ENCODE peak calls at places on chromosomes 7 and 10, in nine cellular contexts. One of them, this sample, is unnamed.

GRCh38 chr10:62687230-62687748 is 117.2 kb upstream of the ADO start:
- DNase-seq in HCT116: no peak
- DNase-seq in GM23338: no peak
- DNase-seq in SK-N-SH: no peak
- DNase-seq in hepatocyte: no peak
- DNase-seq in neural progenitor cell: no peak
- DNase-seq in MM.1S: no peak
- DNase-seq in GM23248: peak; percentile 45
- DNase-seq in OCI-LY7: no peak
- DNase-seq in this sample: peak; percentile 93

GRCh38 chr7:70384891-70385290 is 747.1 kb upstream of the GALNT17 start:
- DNase-seq in OCI-LY7: no peak
- DNase-seq in neural progenitor cell: no peak
- DNase-seq in MM.1S: no peak
- DNase-seq in SK-N-SH: no peak
- DNase-seq in HCT116: no peak
- DNase-seq in GM23338: no peak
- DNase-seq in GM23248: peak; percentile 82
- DNase-seq in hepatocyte: peak; percentile 32
- DNase-seq in this sample: no peak

GRCh38 chr10:101834341-101834740 is 9.3 kb downstream of the KCNIP2 start:
- DNase-seq in SK-N-SH: no peak
- DNase-seq in HCT116: no peak
- DNase-seq in MM.1S: no peak
- DNase-seq in neural progenitor cell: no peak
- DNase-seq in GM23248: no peak
- DNase-seq in OCI-LY7: no peak
- DNase-seq in GM23338: no peak
- DNase-seq in hepatocyte: no peak
- DNase-seq in this sample: peak; percentile 39

GRCh38 chr7:30846378-30846777 is 65.3 kb upstream of the AQP1 start:
- DNase-seq in neural progenitor cell: no peak
- DNase-seq in GM23248: no peak
- DNase-seq in hepatocyte: no peak
- DNase-seq in SK-N-SH: no peak
- DNase-seq in MM.1S: no peak
- DNase-seq in GM23338: no peak
- DNase-seq in HCT116: no peak
- DNase-seq in OCI-LY7: no peak
- DNase-seq in this sample: peak; percentile 93

GRCh38 chr10:84329094-84329611 is 764 bp downstream of the CCSER2 start:
- DNase-seq in HCT116: no peak
- DNase-seq in neural progenitor cell: peak; percentile 45
- DNase-seq in GM23248: peak; percentile 76
- DNase-seq in SK-N-SH: peak; percentile 40
- DNase-seq in hepatocyte: peak; percentile 57
- DNase-seq in MM.1S: peak; percentile 43
- DNase-seq in GM23338: peak; percentile 60
- DNase-seq in OCI-LY7: peak; percentile 72
- DNase-seq in this sample: peak; percentile 35

GRCh38 chr10:103727546-103727963 is 127.8 kb downstream of the SH3PXD2A start:
- DNase-seq in HCT116: no peak
- DNase-seq in OCI-LY7: no peak
- DNase-seq in GM23338: no peak
- DNase-seq in neural progenitor cell: no peak
- DNase-seq in MM.1S: no peak
- DNase-seq in SK-N-SH: peak; percentile 67
- DNase-seq in hepatocyte: no peak
- DNase-seq in GM23248: no peak
- DNase-seq in this sample: no peak

GRCh38 chr10:124291009-124291671 is 127.6 kb downstream of the OAT start:
- DNase-seq in SK-N-SH: no peak
- DNase-seq in neural progenitor cell: no peak
- DNase-seq in GM23338: no peak
- DNase-seq in HCT116: no peak
- DNase-seq in MM.1S: no peak
- DNase-seq in GM23248: no peak
- DNase-seq in OCI-LY7: no peak
- DNase-seq in hepatocyte: no peak
- DNase-seq in this sample: no peak

GRCh38 chr10:75607576-75607975 is 176.2 kb downstream of the LRMDA start:
- DNase-seq in neural progenitor cell: no peak
- DNase-seq in GM23248: no peak
- DNase-seq in HCT116: no peak
- DNase-seq in hepatocyte: no peak
- DNase-seq in OCI-LY7: no peak
- DNase-seq in GM23338: no peak
- DNase-seq in MM.1S: no peak
- DNase-seq in SK-N-SH: no peak
- DNase-seq in this sample: no peak

GRCh38 chr10:129033790-129034272 is 433.2 kb upstream of the MGMT start:
- DNase-seq in GM23338: no peak
- DNase-seq in MM.1S: no peak
- DNase-seq in OCI-LY7: no peak
- DNase-seq in GM23248: no peak
- DNase-seq in neural progenitor cell: peak; percentile 89
- DNase-seq in HCT116: no peak
- DNase-seq in SK-N-SH: no peak
- DNase-seq in hepatocyte: no peak
- DNase-seq in this sample: no peak

GRCh38 chr7:132424821-132425739 is 151.2 kb downstream of the PLXNA4 start:
- DNase-seq in HCT116: no peak
- DNase-seq in neural progenitor cell: no peak
- DNase-seq in GM23338: peak; percentile 67
- DNase-seq in MM.1S: no peak
- DNase-seq in SK-N-SH: no peak
- DNase-seq in GM23248: no peak
- DNase-seq in OCI-LY7: no peak
- DNase-seq in hepatocyte: no peak
- DNase-seq in this sample: no peak

GRCh38 chr7:2399848-2400587 is 3.4 kb upstream of the CHST12 start:
- DNase-seq in SK-N-SH: peak; percentile 72
- DNase-seq in neural progenitor cell: no peak
- DNase-seq in hepatocyte: peak; percentile 79
- DNase-seq in MM.1S: peak; percentile 84
- DNase-seq in GM23338: no peak
- DNase-seq in OCI-LY7: no peak
- DNase-seq in GM23248: peak; percentile 97
- DNase-seq in HCT116: no peak
- DNase-seq in this sample: peak; percentile 88

GRCh38 chr10:70502406-70502805 is 23.8 kb downstream of the PALD1 start:
- DNase-seq in SK-N-SH: no peak
- DNase-seq in HCT116: no peak
- DNase-seq in MM.1S: no peak
- DNase-seq in GM23248: no peak
- DNase-seq in neural progenitor cell: no peak
- DNase-seq in OCI-LY7: no peak
- DNase-seq in hepatocyte: no peak
- DNase-seq in GM23338: no peak
- DNase-seq in this sample: no peak

GRCh38 chr10:70615784-70616511 is 13.4 kb upstream of the PRF1 start:
- DNase-seq in GM23338: no peak
- DNase-seq in OCI-LY7: no peak
- DNase-seq in neural progenitor cell: no peak
- DNase-seq in MM.1S: no peak
- DNase-seq in GM23248: no peak
- DNase-seq in hepatocyte: no peak
- DNase-seq in SK-N-SH: no peak
- DNase-seq in HCT116: no peak
- DNase-seq in this sample: peak; percentile 99

GRCh38 chr10:60914676-60915075 is 29.3 kb downstream of the RHOBTB1 start:
- DNase-seq in MM.1S: no peak
- DNase-seq in OCI-LY7: no peak
- DNase-seq in neural progenitor cell: no peak
- DNase-seq in SK-N-SH: no peak
- DNase-seq in HCT116: no peak
- DNase-seq in GM23338: no peak
- DNase-seq in GM23248: peak; percentile 86
- DNase-seq in hepatocyte: no peak
- DNase-seq in this sample: no peak

GRCh38 chr10:102802920-102803534 is 34.2 kb downstream of the CYP17A1 start:
- DNase-seq in HCT116: no peak
- DNase-seq in OCI-LY7: no peak
- DNase-seq in neural progenitor cell: no peak
- DNase-seq in MM.1S: no peak
- DNase-seq in GM23248: peak; percentile 94
- DNase-seq in hepatocyte: peak; percentile 38
- DNase-seq in SK-N-SH: no peak
- DNase-seq in GM23338: peak; percentile 73
- DNase-seq in this sample: peak; percentile 7

GRCh38 chr7:129676017-129676897 is 64.7 kb downstream of the NRF1 start:
- DNase-seq in HCT116: no peak
- DNase-seq in GM23338: no peak
- DNase-seq in hepatocyte: no peak
- DNase-seq in neural progenitor cell: no peak
- DNase-seq in MM.1S: no peak
- DNase-seq in OCI-LY7: no peak
- DNase-seq in GM23248: no peak
- DNase-seq in SK-N-SH: no peak
- DNase-seq in this sample: no peak

GRCh38 chr7:1098243-1099153 is 10.6 kb downstream of the GPER1 start:
- DNase-seq in SK-N-SH: no peak
- DNase-seq in GM23338: no peak
- DNase-seq in GM23248: no peak
- DNase-seq in hepatocyte: no peak
- DNase-seq in neural progenitor cell: no peak
- DNase-seq in HCT116: no peak
- DNase-seq in MM.1S: no peak
- DNase-seq in OCI-LY7: peak; percentile 74
- DNase-seq in this sample: no peak
- H3K4me1 ChIP-seq in SK-N-SH: peaks cover 12% of the 10 kb centered on the region
- H3K4me1 ChIP-seq in GM23338: no peaks in the 10 kb centered on the region
- H3K4me1 ChIP-seq in GM23248: no peaks in the 10 kb centered on the region
- H3K4me1 ChIP-seq in hepatocyte: peaks cover 21% of the 10 kb centered on the region
- H3K4me1 ChIP-seq in neural progenitor cell: no peaks in the 10 kb centered on the region
- H3K4me1 ChIP-seq in HCT116: no peaks in the 10 kb centered on the region
- H3K4me1 ChIP-seq in MM.1S: no peaks in the 10 kb centered on the region
- H3K4me1 ChIP-seq in OCI-LY7: peaks cover 30% of the 10 kb centered on the region
- H3K4me1 ChIP-seq in this sample: no peaks in the 10 kb centered on the region

GRCh38 chr10:30378607-30379006 is 29.5 kb upstream of the MTPAP start:
- DNase-seq in SK-N-SH: no peak
- DNase-seq in GM23338: peak; percentile 67
- DNase-seq in GM23248: no peak
- DNase-seq in OCI-LY7: no peak
- DNase-seq in hepatocyte: no peak
- DNase-seq in MM.1S: no peak
- DNase-seq in HCT116: no peak
- DNase-seq in neural progenitor cell: no peak
- DNase-seq in this sample: no peak

GRCh38 chr10:30371954-30372353 is 22.9 kb upstream of the MTPAP start:
- DNase-seq in MM.1S: no peak
- DNase-seq in HCT116: no peak
- DNase-seq in SK-N-SH: no peak
- DNase-seq in hepatocyte: no peak
- DNase-seq in GM23338: no peak
- DNase-seq in neural progenitor cell: no peak
- DNase-seq in OCI-LY7: no peak
- DNase-seq in GM23248: no peak
- DNase-seq in this sample: peak; percentile 65

GRCh38 chr10:30374353-30374752 is 25.3 kb upstream of the MTPAP start:
- DNase-seq in GM23338: peak; percentile 97
- DNase-seq in neural progenitor cell: peak; percentile 81
- DNase-seq in SK-N-SH: no peak
- DNase-seq in GM23248: no peak
- DNase-seq in OCI-LY7: peak; percentile 39
- DNase-seq in hepatocyte: peak; percentile 24
- DNase-seq in HCT116: no peak
- DNase-seq in MM.1S: no peak
- DNase-seq in this sample: peak; percentile 4

GRCh38 chr10:30368065-30368718 is 19.1 kb upstream of the MTPAP start:
- DNase-seq in GM23338: peak; percentile 20
- DNase-seq in neural progenitor cell: no peak
- DNase-seq in HCT116: no peak
- DNase-seq in OCI-LY7: no peak
- DNase-seq in hepatocyte: no peak
- DNase-seq in MM.1S: no peak
- DNase-seq in SK-N-SH: no peak
- DNase-seq in GM23248: peak; percentile 50
- DNase-seq in this sample: no peak

GRCh38 chr10:30373596-30374327 is 24.7 kb upstream of the MTPAP start:
- DNase-seq in GM23248: no peak
- DNase-seq in neural progenitor cell: no peak
- DNase-seq in hepatocyte: no peak
- DNase-seq in OCI-LY7: no peak
- DNase-seq in GM23338: no peak
- DNase-seq in SK-N-SH: no peak
- DNase-seq in MM.1S: no peak
- DNase-seq in HCT116: no peak
- DNase-seq in this sample: no peak
- TF ChIP-seq EZH2phosphoT487 in GM23248: no peak
- TF ChIP-seq EZH2phosphoT487 in neural progenitor cell: no peak
- TF ChIP-seq EZH2phosphoT487 in hepatocyte: no peak
- TF ChIP-seq EZH2phosphoT487 in OCI-LY7: no peak
- TF ChIP-seq EZH2phosphoT487 in GM23338: no peak
- TF ChIP-seq EZH2phosphoT487 in SK-N-SH: no peak
- TF ChIP-seq EZH2phosphoT487 in MM.1S: no peak
- TF ChIP-seq EZH2phosphoT487 in HCT116: no peak
- TF ChIP-seq EZH2phosphoT487 in this sample: no peak

DNA sequence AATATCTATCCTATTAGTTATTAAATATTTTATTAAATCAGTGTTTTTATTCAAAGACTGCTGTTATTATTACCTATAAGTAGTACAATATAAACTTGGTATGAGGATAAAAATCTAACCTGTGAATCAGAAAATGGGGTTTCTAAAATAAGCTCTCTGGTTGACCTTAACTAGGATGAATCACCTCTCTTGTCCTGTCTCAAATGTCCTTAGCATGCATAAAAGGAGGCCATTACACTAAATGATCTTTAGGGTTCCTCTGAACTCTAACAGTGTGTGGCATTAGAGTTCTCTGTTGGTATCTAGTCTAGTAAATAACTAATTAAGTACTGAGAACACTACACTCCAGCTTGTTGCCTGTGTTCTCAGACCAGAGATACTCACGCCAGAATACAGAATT is 143.1 kb upstream of the LRRTM3 start:
- DNase-seq in OCI-LY7: no peak
- DNase-seq in HCT116: no peak
- DNase-seq in hepatocyte: no peak
- DNase-seq in GM23248: peak; percentile 6
- DNase-seq in GM23338: no peak
- DNase-seq in SK-N-SH: no peak
- DNase-seq in MM.1S: no peak
- DNase-seq in neural progenitor cell: no peak
- DNase-seq in this sample: peak; percentile 69
- H2AFZ ChIP-seq in OCI-LY7: no peak overlapping the region
- H2AFZ ChIP-seq in HCT116: no peak overlapping the region
- H2AFZ ChIP-seq in hepatocyte: no peak overlapping the region
- H2AFZ ChIP-seq in GM23248: no peak overlapping the region
- H2AFZ ChIP-seq in GM23338: no peak overlapping the region
- H2AFZ ChIP-seq in SK-N-SH: no peak overlapping the region
- H2AFZ ChIP-seq in MM.1S: no peak overlapping the region
- H2AFZ ChIP-seq in neural progenitor cell: no peak overlapping the region
- H2AFZ ChIP-seq in this sample: peak overlapping the region; percentile 3

DNA sequence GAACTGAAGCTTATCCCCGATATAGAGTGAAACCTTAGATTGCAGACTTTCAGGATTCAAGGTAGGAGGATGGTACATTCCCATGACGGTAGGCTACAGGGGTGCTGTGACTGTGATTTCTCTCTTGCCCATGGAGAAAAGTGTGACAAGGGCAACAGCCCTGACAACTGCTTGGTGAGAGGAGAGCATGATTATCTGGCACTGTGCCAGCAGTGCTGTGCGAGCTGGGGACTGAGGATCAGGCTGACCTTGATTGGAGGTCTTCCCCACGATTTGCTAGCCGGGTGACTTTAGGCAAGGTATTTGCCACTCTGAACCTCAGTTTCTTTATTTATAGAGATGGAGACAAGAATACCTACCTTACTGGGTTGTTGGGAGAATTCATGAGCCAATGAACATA is 229.6 kb downstream of the PTEN start:
- DNase-seq in GM23248: no peak
- DNase-seq in hepatocyte: peak; percentile 54
- DNase-seq in HCT116: no peak
- DNase-seq in MM.1S: no peak
- DNase-seq in neural progenitor cell: no peak
- DNase-seq in SK-N-SH: peak; percentile 41
- DNase-seq in GM23338: no peak
- DNase-seq in OCI-LY7: no peak
- DNase-seq in this sample: no peak
- H3K4me1 ChIP-seq in GM23248: no peaks in the 10 kb centered on the region
- H3K4me1 ChIP-seq in hepatocyte: peaks cover 19% of the 10 kb centered on the region
- H3K4me1 ChIP-seq in HCT116: no peaks in the 10 kb centered on the region
- H3K4me1 ChIP-seq in MM.1S: peaks cover 44% of the 10 kb centered on the region
- H3K4me1 ChIP-seq in neural progenitor cell: no peaks in the 10 kb centered on the region
- H3K4me1 ChIP-seq in SK-N-SH: no peaks in the 10 kb centered on the region
- H3K4me1 ChIP-seq in GM23338: no peaks in the 10 kb centered on the region
- H3K4me1 ChIP-seq in OCI-LY7: peaks cover 30% of the 10 kb centered on the region
- H3K4me1 ChIP-seq in this sample: no peaks in the 10 kb centered on the region

This sample was measured in PC-3.